ENCODE peak calls at places on chromosomes 7 and 10, in five cellular contexts. M is fibroblast of lung, E is neural progenitor cell, A is hepatocyte, X is GM23248. Q is an unnamed sample.

GRCh38 chr7:34747176-34747781 is 89.3 kb downstream of the NPSR1 start:
- DNase-seq in M (no peak), E (no peak), A (no peak), X (no peak), Q (no peak)

GRCh38 chr10:118471863-118472262 is 123.6 kb downstream of the PRLHR start:
- DNase-seq in M (peak; percentile 57), E (no peak), A (no peak), X (peak; percentile 79), Q (peak; percentile 88)

GRCh38 chr7:97512441-97513207 is 219.3 kb upstream of the TAC1 start:
- DNase-seq in M (no peak), E (no peak), A (no peak), X (no peak), Q (no peak)

GRCh38 chr7:95828824-95829428 is 56.6 kb downstream of the DYNC1I1 start:
- DNase-seq in M (peak; percentile 39), E (no peak), A (no peak), X (no peak), Q (no peak)

GRCh38 chr7:150408393-150409299 is 29.5 kb downstream of the ZNF775 start:
- DNase-seq in M (no peak), E (no peak), A (peak; percentile 6), X (no peak), Q (no peak)

GRCh38 chr10:49388161-49388560 is 7.7 kb downstream of the DRGX start:
- DNase-seq in M (no peak), E (no peak), A (no peak), X (no peak), Q (no peak)

GRCh38 chr7:85320699-85321476 is 134.0 kb upstream of the SEMA3D start:
- DNase-seq in M (no peak), E (no peak), A (no peak), X (no peak), Q (no peak)

GRCh38 chr10:116312091-116312490 is 12.2 kb upstream of the CCDC172 start:
- DNase-seq in M (peak; percentile 6), E (no peak), A (no peak), X (no peak), Q (no peak)

DNA sequence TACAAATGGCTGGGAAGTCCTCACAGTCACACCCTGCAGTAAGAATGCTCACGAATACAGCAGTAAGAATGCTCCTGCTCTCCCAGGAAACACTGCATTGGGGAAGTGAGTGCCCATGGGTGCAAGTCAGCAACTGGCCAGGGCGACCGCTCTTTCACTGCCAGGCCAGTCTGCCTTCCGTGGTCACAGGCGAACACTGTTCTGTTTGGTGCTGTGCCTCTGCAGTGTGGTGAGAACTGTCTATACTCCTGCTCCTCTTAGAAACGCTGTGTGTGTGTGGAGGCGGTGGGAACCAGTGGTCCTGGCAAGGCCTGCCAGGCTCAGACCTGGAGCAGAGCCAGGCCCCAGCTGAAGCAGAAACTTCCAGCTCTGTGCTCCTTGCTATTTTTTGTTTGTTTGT is 430.7 kb downstream of the DNAJB6 start:
- DNase-seq in M (no peak), E (no peak), A (no peak), X (no peak), Q (no peak)
- TF ChIP-seq EZH2 in M (no peak), E (no peak), A (no peak), X (no peak), Q (no peak)

GRCh38 chr10:72375173-72375572 is 20.5 kb upstream of the DNAJB12 start:
- DNase-seq in M (peak; percentile 41), E (peak; percentile 50), A (no peak), X (no peak), Q (no peak)
- H3K4me2 ChIP-seq in M (no peak overlapping the region), E (no peak overlapping the region), A (no peak overlapping the region), X (no peak overlapping the region), Q (no peak overlapping the region)

GRCh38 chr7:140655511-140656408 is 15.1 kb upstream of the DENND2A start:
- DNase-seq in M (no peak), E (no peak), A (no peak), X (no peak), Q (no peak)

GRCh38 chr7:140656548-140657515 is 15.9 kb upstream of the ADCK2 start:
- DNase-seq in M (no peak), E (no peak), A (peak; percentile 75), X (peak; percentile 79), Q (peak; percentile 83)

GRCh38 chr7:140659727-140660396 is 12.9 kb upstream of the ADCK2 start:
- DNase-seq in M (no peak), E (no peak), A (no peak), X (peak; percentile 59), Q (no peak)

DNA sequence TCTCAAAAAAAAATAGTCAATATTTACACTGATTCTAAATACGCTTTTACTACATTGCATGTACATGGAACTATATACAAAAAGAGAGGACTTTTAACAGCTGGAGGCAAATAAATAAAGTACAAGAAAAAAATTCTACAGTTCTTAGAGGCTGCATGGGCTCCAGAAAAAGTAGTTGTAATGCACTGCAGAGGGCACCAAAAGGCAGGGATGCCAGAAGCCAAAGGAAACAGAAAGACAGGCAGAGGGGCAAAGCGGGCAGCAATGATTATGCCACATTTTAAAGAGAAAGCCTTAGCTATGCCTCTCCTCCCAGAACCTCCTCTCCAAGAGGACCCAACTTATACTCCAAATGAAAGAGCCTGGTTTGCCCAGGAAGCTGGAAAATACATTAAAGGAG is 11.6 kb upstream of the ADCK2 start:
- DNase-seq in M (no peak), E (no peak), A (no peak), X (no peak), Q (no peak)
- TF ChIP-seq EZH2 in M (no peak), E (no peak), A (no peak), X (no peak), Q (no peak)

GRCh38 chr10:24816997-24817396 is 93.3 kb upstream of the ARHGAP21 start:
- DNase-seq in M (no peak), E (no peak), A (no peak), X (no peak), Q (no peak)

GRCh38 chr10:24811906-24812305 is 88.2 kb upstream of the ARHGAP21 start:
- DNase-seq in M (peak; percentile 41), E (peak; percentile 17), A (no peak), X (no peak), Q (no peak)

GRCh38 chr10:24814568-24815313 is 91.1 kb upstream of the ARHGAP21 start:
- DNase-seq in M (peak; percentile 76), E (no peak), A (no peak), X (peak; percentile 58), Q (peak; percentile 95)

GRCh38 chr10:24813866-24814265 is 90.2 kb upstream of the ARHGAP21 start:
- DNase-seq in M (no peak), E (no peak), A (no peak), X (no peak), Q (no peak)
- H3K4me2 ChIP-seq in M (no peak overlapping the region), E (no peak overlapping the region), A (no peak overlapping the region), X (no peak overlapping the region), Q (no peak overlapping the region)

DNA sequence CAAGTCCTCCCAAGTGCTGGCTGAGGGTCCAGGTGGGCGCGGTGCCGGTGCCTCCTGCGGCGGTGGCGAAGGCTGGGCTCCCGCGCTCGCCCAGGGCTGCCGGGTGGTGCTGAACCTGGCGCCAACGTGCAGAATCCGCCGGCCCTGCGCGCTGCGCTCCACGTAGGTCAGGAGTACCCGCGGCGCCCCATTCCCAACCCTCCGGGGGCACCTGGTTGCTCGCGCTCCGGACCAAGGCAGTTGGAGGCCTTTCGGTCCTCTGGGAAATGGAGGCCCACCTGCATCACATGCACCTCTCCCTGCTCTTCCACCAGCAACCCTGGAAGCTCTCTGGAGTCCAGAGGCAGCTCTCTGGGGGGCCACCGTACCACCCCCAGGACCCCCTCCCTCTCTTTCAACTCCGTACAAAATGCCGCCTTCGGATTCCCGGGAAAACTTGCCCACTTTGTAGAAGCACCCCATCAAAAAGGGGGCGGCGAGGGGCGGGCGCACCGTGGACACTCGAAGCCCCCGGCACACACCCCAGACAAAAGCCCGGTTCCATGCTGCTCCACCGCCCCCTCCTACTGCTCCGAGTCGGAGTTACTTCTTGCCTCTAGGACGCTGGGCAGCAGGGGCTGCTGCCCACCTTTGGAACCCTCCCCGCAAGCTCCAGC is 706 bp downstream of the SLC16A9 start:
- DNase-seq in M (peak; percentile 40), E (peak; percentile 61), A (peak; percentile 43), X (peak; percentile 1), Q (peak; percentile 14)
- TF ChIP-seq EZH2 in M (no peak), E (peak; percentile 0), A (no peak), X (peak; percentile 47), Q (peak; percentile 70)

GRCh38 chr10:59388577-59388976 is 26.2 kb upstream of the FAM13C start:
- DNase-seq in M (no peak), E (peak; percentile 9), A (no peak), X (no peak), Q (no peak)
- H3K4me2 ChIP-seq in M (no peak overlapping the region), E (peak overlapping the region; percentile 8), A (no peak overlapping the region), X (peak overlapping the region; percentile 66), Q (no peak overlapping the region)

Q was measured in mammary epithelial cell.